ENCODE peak calls at places on chromosomes 7 and 10, in four cellular contexts. C, L, S and M are unnamed samples.

GRCh38 chr7:129468087-129468486 is 33.9 kb downstream of the STRIP2 start:
- DNase-seq in C (no peak), L (no peak), S (no peak), M (no peak)

GRCh38 chr10:132551093-132551807 is 13.7 kb downstream of the INPP5A start:
- DNase-seq in C (no peak), L (no peak), S (peak; percentile 57), M (no peak)

GRCh38 chr10:102837230-102837721 is at the start of gene CYP17A1:
- DNase-seq in C (no peak), L (no peak), S (no peak), M (no peak)

GRCh38 chr7:131555565-131556054 is 818 bp downstream of the PODXL start:
- DNase-seq in C (no peak), L (no peak), S (no peak), M (no peak)

GRCh38 chr7:152608208-152608607 is 67.7 kb downstream of the XRCC2 start:
- DNase-seq in C (no peak), L (no peak), S (no peak), M (no peak)

GRCh38 chr7:18610331-18610948 is 114.9 kb downstream of the HDAC9 start:
- DNase-seq in C (no peak), L (peak; percentile 10), S (peak; percentile 56), M (peak; percentile 47)

GRCh38 chr10:32948451-32948850 is 9.6 kb downstream of the ITGB1 start:
- DNase-seq in C (no peak), L (no peak), S (no peak), M (no peak)

GRCh38 chr7:139602143-139602722 is 78.7 kb downstream of the CLEC2L start:
- DNase-seq in C (no peak), L (no peak), S (peak; percentile 48), M (no peak)

GRCh38 chr7:102978280-102978679 is 65.5 kb downstream of the LRRC17 start:
- DNase-seq in C (peak; percentile 90), L (no peak), S (no peak), M (no peak)

GRCh38 chr7:34842782-34843181 is 184.8 kb downstream of the NPSR1 start:
- DNase-seq in C (no peak), L (no peak), S (no peak), M (no peak)

GRCh38 chr7:80815733-80816132 is 103.1 kb downstream of the SEMA3C start:
- DNase-seq in C (no peak), L (no peak), S (no peak), M (no peak)

GRCh38 chr7:1438821-1439220 is 20.4 kb downstream of the MICALL2 start:
- DNase-seq in C (no peak), L (no peak), S (no peak), M (no peak)

GRCh38 chr7:1441615-1442354 is 17.5 kb downstream of the MICALL2 start:
- DNase-seq in C (no peak), L (no peak), S (no peak), M (no peak)

GRCh38 chr7:1438208-1438607 is 21.1 kb downstream of the MICALL2 start:
- DNase-seq in C (no peak), L (no peak), S (no peak), M (no peak)

GRCh38 chr7:1440620-1441019 is 18.6 kb downstream of the MICALL2 start:
- DNase-seq in C (no peak), L (no peak), S (no peak), M (no peak)

GRCh38 chr7:1439373-1440363 is 19.6 kb downstream of the MICALL2 start:
- DNase-seq in C (no peak), L (no peak), S (no peak), M (no peak)
- TF ChIP-seq CTCF in C (no peak), L (no peak), S (no peak), M (no peak)

GRCh38 chr10:43377393-43377883 is 6.0 kb downstream of the FXYD4 start:
- DNase-seq in C (no peak), L (peak; percentile 41), S (no peak), M (no peak)

GRCh38 chr10:43383204-43383971 is 12.0 kb downstream of the FXYD4 start:
- DNase-seq in C (no peak), L (no peak), S (no peak), M (no peak)

GRCh38 chr10:43384252-43385221 is 13.1 kb downstream of the FXYD4 start:
- DNase-seq in C (no peak), L (no peak), S (peak; percentile 39), M (no peak)

GRCh38 chr10:43376828-43377227 is 5.4 kb downstream of the FXYD4 start:
- DNase-seq in C (no peak), L (no peak), S (no peak), M (no peak)

GRCh38 chr10:43380610-43381222 is 9.3 kb downstream of the FXYD4 start:
- DNase-seq in C (no peak), L (no peak), S (no peak), M (no peak)
- TF ChIP-seq CTCF in C (no peak), L (no peak), S (no peak), M (no peak)

DNA sequence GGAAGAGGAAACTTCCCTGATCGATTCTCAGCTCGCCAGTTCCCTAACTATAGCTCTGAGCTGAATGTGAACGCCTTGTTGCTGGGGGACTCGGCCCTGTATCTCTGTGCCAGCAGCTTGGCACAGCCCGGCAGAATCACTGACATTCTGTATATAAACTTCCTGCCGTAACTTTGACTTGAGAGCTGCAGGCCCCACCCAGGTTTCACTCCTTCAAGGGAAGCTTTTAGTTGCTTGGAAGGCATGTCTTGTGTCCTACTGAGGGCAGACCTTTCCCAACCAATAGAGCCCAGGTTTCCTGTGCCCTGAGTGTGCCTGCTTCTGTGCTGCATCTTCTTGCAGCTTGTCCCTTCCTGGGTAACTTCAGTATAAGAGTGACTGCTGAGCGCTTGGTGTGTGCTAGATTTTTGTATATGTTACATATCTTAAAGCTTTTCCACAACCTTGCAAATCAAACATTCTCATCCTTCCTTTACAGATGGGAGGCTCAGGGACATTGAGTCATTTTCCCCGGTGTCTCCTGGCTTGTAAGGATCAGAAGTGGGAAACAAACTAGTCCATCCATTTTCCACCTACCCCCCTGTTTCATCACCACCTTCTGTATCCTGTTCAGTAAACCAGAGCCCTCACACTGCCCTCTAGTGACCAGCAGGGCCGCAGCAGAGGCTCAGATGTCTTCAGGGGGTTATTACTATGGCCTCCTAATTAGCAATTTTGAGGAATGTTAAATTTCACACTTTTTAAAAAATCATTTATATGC is 225.2 kb upstream of the PRSS58 start:
- DNase-seq in C (no peak), L (no peak), S (peak; percentile 58), M (peak; percentile 68)
- TF ChIP-seq CTCF in C (no peak), L (peak; percentile 78), S (peak; percentile 76), M (peak; percentile 66)

DNA sequence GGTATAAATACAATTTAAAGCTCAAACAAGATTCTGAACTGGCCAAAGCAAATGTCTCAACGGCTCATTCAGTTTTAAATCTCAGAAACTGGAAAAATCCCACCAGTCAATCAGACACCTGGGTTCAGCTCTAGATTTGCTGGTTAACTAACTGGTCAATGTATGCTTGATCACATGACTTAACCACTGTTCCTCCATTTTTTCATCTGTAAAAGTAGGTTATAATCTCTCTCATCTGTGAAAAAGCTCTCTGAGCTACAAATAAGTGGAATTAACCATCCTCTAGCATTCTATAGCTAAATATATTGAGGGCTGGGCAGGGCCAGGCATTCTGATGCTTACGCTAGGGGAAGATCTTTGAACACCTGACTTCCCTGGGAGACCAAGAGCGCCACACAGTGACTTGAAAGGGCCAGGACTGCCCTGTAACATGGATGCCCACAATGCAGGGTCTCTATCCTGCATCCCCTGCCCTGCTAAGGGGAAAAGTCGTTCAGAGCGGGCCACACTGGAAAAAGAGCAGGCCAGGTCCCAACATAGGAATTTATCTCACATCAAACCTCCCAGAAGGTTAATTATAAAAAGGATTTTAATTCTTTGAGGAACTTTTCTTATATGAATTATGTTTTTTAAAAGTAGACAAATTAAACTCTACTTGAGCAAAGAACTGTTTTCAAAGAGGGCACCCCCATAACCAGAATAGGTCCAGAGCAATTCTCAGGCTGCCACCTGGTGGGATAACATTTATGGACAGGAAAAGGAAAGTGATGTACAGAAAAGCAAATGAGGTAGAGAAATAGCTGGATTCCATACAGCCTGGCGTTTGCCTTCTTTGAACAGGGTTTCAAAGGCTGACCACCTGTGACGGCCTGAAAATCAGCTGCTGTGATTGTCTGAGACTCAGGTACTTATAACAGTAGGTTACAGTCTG is 1.8 kb downstream of the RP9 start:
- DNase-seq in C (no peak), L (no peak), S (peak; percentile 63), M (peak; percentile 24)
- TF ChIP-seq CTCF in C (no peak), L (peak; percentile 52), S (peak; percentile 48), M (peak; percentile 38)

GRCh38 chr10:12068467-12069269 is at the start of gene DHTKD1:
- DNase-seq in C (peak; percentile 99), L (peak; percentile 100), S (peak; percentile 99), M (peak; percentile 100)
- TF ChIP-seq CTCF in C (peak; percentile 63), L (peak; percentile 53), S (peak; percentile 26), M (no peak)

GRCh38 chr7:91082854-91083495 is 181.3 kb upstream of the FZD1 start:
- DNase-seq in C (no peak), L (no peak), S (peak; percentile 31), M (no peak)
- TF ChIP-seq CTCF in C (peak; percentile 21), L (peak; percentile 67), S (peak; percentile 41), M (peak; percentile 47)

DNA sequence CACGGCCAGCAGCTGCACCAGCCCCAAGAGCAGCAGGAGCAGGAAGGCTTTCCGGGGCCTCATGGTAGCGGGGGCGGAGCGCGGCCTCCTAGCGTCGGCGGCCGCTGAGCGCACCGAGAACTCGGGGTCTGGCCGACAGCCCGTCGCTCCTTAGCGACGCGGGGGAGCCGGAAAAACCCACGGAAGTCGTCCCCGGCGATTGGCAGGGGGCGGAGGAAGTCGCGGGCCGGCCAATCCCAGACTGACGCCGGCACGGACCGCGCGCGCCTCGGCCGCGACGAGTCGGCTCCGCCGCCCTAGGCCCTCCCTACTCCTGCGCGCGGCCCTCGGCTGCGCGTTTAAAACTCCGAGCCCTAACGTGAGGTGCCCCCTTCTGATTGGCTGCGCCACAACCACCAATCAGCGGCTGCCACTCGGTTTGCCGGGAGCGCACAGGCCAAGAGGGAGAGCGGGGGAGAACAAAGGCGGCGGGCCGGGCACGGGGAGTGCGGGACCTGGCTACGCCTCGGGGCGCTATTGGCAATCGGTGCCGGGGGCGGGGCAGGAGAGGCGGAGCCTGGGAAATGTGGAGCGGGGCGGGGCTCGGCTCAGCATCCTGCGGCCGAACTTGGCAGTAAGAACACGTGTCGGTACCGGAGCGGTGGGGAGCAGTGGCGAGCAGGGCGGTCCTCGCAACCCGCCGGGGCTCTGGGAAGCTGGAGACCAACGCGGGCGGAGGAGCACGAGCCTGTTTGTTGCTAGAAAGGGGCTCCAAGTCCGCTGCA is at the start of gene PDIA4:
- DNase-seq in C (peak; percentile 100), L (peak; percentile 100), S (peak; percentile 100), M (peak; percentile 99)
- TF ChIP-seq CTCF in C (no peak), L (peak; percentile 35), S (peak; percentile 26), M (no peak)

GRCh38 chr10:118626953-118627352 is 31.5 kb upstream of the PRLHR start:
- DNase-seq in C (no peak), L (no peak), S (peak; percentile 31), M (no peak)
- TF ChIP-seq CTCF in C (no peak), L (peak; percentile 17), S (peak; percentile 52), M (peak; percentile 21)